ENCODE peak calls at places on chromosomes 12 and 14, in five cellular contexts. A, T, J, Z and L are unnamed samples.
A peak's percentile ranks its signal among the peaks of the same experiment; 100 is the strongest.

GRCh38 chr12:779745-780734 is 27.7 kb downstream of the WNK1 start:
- DNase-seq in A (no peak), Z (no peak), J (no peak), T (peak; percentile 41), L (no peak)

GRCh38 chr12:132222096-132222807 is 78.0 kb downstream of the NOC4L start:
- DNase-seq in Z (no peak), J (peak; percentile 8), T (peak; percentile 28), A (peak; percentile 71), L (no peak)

GRCh38 chr14:104872469-104873341 is 7.6 kb downstream of the CEP170B start:
- DNase-seq in J (no peak), A (no peak), Z (no peak), T (no peak), L (no peak)

GRCh38 chr12:114395755-114396152 is 10.2 kb downstream of the TBX5 start:
- DNase-seq in A (no peak), T (no peak), J (no peak), Z (no peak), L (no peak)

GRCh38 chr12:117047810-117048584 is 51.2 kb downstream of the TESC start:
- DNase-seq in T (peak; percentile 92), A (no peak), J (no peak), Z (no peak), L (no peak)

GRCh38 chr12:95996034-95996658 is at the start of gene HAL:
- DNase-seq in T (peak; percentile 86), Z (no peak), J (no peak), A (no peak), L (no peak)

GRCh38 chr14:89720741-89721315 is 233.7 kb downstream of the EFCAB11 start:
- DNase-seq in Z (no peak), A (no peak), J (peak; percentile 50), T (no peak), L (peak; percentile 18)

GRCh38 chr12:3274664-3275063 is 197.5 kb downstream of the TSPAN9 start:
- DNase-seq in T (no peak), A (no peak), J (no peak), Z (no peak), L (no peak)

GRCh38 chr12:42421844-42422779 is 96.1 kb downstream of the PPHLN1 start:
- DNase-seq in Z (peak; percentile 71), A (no peak), J (peak; percentile 7), T (no peak), L (peak; percentile 37)

GRCh38 chr12:29164477-29165163 is 15.5 kb downstream of the FAR2 start:
- DNase-seq in J (peak; percentile 55), T (no peak), A (no peak), Z (peak; percentile 19), L (no peak)

GRCh38 chr12:112299704-112300103 is 82.5 kb downstream of the HECTD4 start:
- DNase-seq in J (no peak), A (no peak), Z (no peak), T (no peak), L (no peak)

GRCh38 chr12:46214668-46215429 is 54.0 kb downstream of the SLC38A1 start:
- DNase-seq in T (no peak), J (peak; percentile 78), Z (no peak), A (no peak), L (no peak)

GRCh38 chr12:76206039-76206676 is 121.7 kb upstream of the NAP1L1 start:
- DNase-seq in T (no peak), J (no peak), Z (no peak), A (no peak), L (no peak)

GRCh38 chr14:100237735-100238418 is 1.1 kb upstream of the YY1 start:
- DNase-seq in Z (peak; percentile 65), T (peak; percentile 34), A (no peak), J (no peak), L (peak; percentile 69)

GRCh38 chr14:69048456-69048855 is 69.4 kb upstream of the ACTN1 start:
- DNase-seq in J (no peak), T (no peak), A (no peak), Z (peak; percentile 8), L (no peak)

GRCh38 chr14:39102265-39102968 is 618 bp downstream of the SEC23A start:
- DNase-seq in J (no peak), T (peak; percentile 98), A (no peak), Z (peak; percentile 30), L (no peak)

GRCh38 chr14:100203962-100204834 is 34.7 kb upstream of the YY1 start:
- DNase-seq in J (no peak), T (peak; percentile 96), Z (no peak), A (no peak), L (no peak)

GRCh38 chr12:1500095-1500801 is 94.1 kb downstream of the FBXL14 start:
- DNase-seq in A (no peak), J (no peak), Z (peak; percentile 91), T (no peak), L (no peak)

GRCh38 chr12:110105961-110106540 is 18.1 kb upstream of the IFT81 start:
- DNase-seq in Z (no peak), T (no peak), A (no peak), J (no peak), L (no peak)

GRCh38 chr14:100841445-100842403 is 15.8 kb downstream of the MEG3 start:
- DNase-seq in A (no peak), J (no peak), T (no peak), Z (no peak), L (no peak)

GRCh38 chr14:94355191-94355794 is 32.2 kb upstream of the SERPINA6 start:
- DNase-seq in Z (peak; percentile 4), T (peak; percentile 85), A (no peak), J (no peak), L (no peak)

GRCh38 chr14:102805941-102806340 is 28.7 kb downstream of the TRAF3 start:
- DNase-seq in Z (no peak), A (no peak), T (no peak), J (no peak), L (no peak)

GRCh38 chr12:34400986-34401658 is 378.8 kb downstream of the ALG10 start:
- DNase-seq in A (no peak), T (no peak), Z (no peak), J (no peak), L (peak; percentile 0)

GRCh38 chr12:104303538-104304151 is at the start of gene EID3:
- DNase-seq in J (no peak), T (no peak), A (no peak), Z (no peak), L (peak; percentile 80)

GRCh38 chr12:25979059-25979458 is 20.6 kb downstream of the RASSF8 start:
- DNase-seq in T (no peak), Z (no peak), J (no peak), A (no peak), L (no peak)

GRCh38 chr14:102870994-102871831 is 51.2 kb upstream of the AMN start:
- DNase-seq in J (no peak), A (no peak), Z (no peak), T (no peak), L (no peak)

GRCh38 chr12:98754095-98754494 is 109.0 kb downstream of the APAF1 start:
- DNase-seq in J (peak; percentile 85), T (peak; percentile 67), Z (peak; percentile 81), A (no peak), L (no peak)

GRCh38 chr12:123681605-123682004 is 10.7 kb downstream of the TCTN2 start:
- DNase-seq in A (no peak), T (no peak), J (peak; percentile 37), Z (no peak), L (no peak)

GRCh38 chr14:68978550-68978911 is 571 bp downstream of the ACTN1 start:
- DNase-seq in A (no peak), Z (peak; percentile 70), T (no peak), J (no peak), L (peak; percentile 79)

GRCh38 chr14:94164685-94165431 is 9.3 kb upstream of the PPP4R4 start:
- DNase-seq in A (no peak), T (no peak), Z (no peak), J (no peak), L (no peak)

GRCh38 chr12:90122716-90123115 is 414.1 kb upstream of the ATP2B1 start:
- DNase-seq in T (no peak), A (no peak), Z (no peak), J (no peak), L (no peak)

GRCh38 chr12:1918875-1919236 is 404 bp upstream of the CACNA2D4 start:
- DNase-seq in T (no peak), Z (no peak), A (no peak), J (no peak), L (peak; percentile 17)

GRCh38 chr12:118377891-118378470 is 1.6 kb downstream of the SUDS3 start:
- DNase-seq in T (peak; percentile 36), A (peak; percentile 22), J (no peak), Z (peak; percentile 75), L (peak; percentile 73)

DNA sequence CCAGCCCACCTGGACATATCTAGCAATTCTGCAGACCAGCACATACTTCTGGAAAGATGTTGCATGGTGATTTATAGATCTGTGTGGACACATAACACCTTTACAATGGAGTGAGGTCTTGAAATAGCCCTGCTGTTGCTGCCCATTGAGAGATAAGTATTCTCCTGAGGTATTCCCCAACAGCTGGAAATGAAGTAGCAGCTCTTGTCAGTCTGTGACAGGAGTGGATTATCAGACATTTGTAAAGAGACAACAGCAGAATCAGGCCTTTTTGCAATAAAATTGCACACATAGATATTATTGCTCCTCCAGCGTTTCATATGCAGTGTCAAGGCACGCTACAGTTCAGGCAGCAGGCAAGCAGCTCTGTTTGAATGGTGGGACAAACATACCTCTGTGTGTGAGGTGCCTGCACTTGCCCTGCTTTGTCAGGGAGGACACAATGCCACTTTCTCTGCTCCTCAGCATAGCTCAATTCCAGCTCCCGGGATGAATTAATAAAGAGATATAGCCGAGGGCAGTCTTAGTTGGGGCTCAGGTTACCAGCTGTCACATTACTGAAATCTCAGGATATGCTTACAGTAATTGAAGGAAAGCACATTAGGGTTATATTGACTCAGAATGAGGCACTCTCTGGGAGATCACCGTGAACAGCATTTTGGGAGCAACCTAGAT is 49.4 kb downstream of the BICD1 start:
- DNase-seq in J (no peak), Z (peak; percentile 58), T (no peak), A (no peak), L (peak; percentile 32)
- H3K9ac ChIP-seq in J (no peak overlapping the region), Z (no peak overlapping the region), T (no peak overlapping the region), A (no peak overlapping the region), L (no peak overlapping the region)

DNA sequence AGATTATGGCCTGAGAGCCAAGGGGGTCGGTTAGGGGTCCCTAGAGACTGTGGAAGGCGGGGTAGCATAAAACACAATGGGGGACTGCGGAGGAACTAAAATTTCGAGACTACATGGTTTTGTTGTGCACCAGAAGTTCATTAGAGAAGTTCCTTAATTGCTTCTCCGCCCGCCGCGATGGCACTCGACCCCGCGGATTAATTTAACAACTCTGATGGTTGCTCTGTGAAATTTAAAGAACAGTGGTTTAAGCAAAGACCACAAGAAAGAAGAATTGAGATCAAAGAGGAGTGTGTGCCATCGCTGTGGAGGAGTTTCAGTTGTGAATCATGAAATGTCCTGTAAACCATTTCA is 1.4 kb upstream of the CCDC88C start:
- DNase-seq in T (no peak), Z (no peak), A (no peak), J (no peak), L (no peak)
- TF ChIP-seq REST in T (no peak), Z (no peak), A (no peak), J (no peak), L (no peak)

GRCh38 chr12:27179399-27180214 is 64.5 kb upstream of the STK38L start:
- DNase-seq in A (peak; percentile 74), T (peak; percentile 25), Z (no peak), J (peak; percentile 96), L (no peak)
- H3K9ac ChIP-seq in A (no peak overlapping the region), T (no peak overlapping the region), Z (no peak overlapping the region), J (peak overlapping the region; percentile 77), L (peak overlapping the region; percentile 6)

GRCh38 chr12:19168634-19169033 is 39.1 kb downstream of the PLEKHA5 start:
- DNase-seq in T (no peak), J (no peak), Z (no peak), A (no peak), L (no peak)
- TF ChIP-seq REST in T (no peak), J (no peak), Z (no peak), A (no peak), L (no peak)